ENCODE peak calls at places on chromosomes 13 and 19, in seven cellular contexts. P is GDM1; O is NCI-H1092; I is stimulated activated CD4-positive, alpha-beta T cell treated with anti-CD3 and anti-CD28 coated beads, Interleukin-1b, Interleukin-23, amount 100 ng/mL, for 24 hours; S is body of pancreas; G is stimulated activated naive CD8-positive, alpha-beta T cell treated with anti-CD3 and anti-CD28 coated beads, Interleukin-15, amount 100 ng/mL, for 72 hours; V is esophagus squamous epithelium. W is an unnamed sample.

GRCh38 chr19:32519023-32519422 is 62.0 kb upstream of the PDCD5 start:
- DNase-seq in P (no peak), O (no peak), I (no peak), S (no peak), G (no peak), V (no peak), W (no peak)

GRCh38 chr13:113998781-113999617 is 25.1 kb upstream of the C13orf46 start:
- DNase-seq in P (no peak), O (no peak), I (no peak), S (no peak), G (no peak), V (no peak), W (no peak)

GRCh38 chr19:4268816-4269430 is 10.1 kb upstream of the SHD start:
- DNase-seq in P (no peak), O (no peak), I (no peak), S (no peak), G (no peak), V (no peak), W (no peak)

GRCh38 chr13:51971520-51972426 is 39.5 kb downstream of the ATP7B start:
- DNase-seq in P (no peak), O (no peak), I (no peak), S (no peak), G (no peak), V (no peak), W (no peak)

GRCh38 chr13:109807345-109807744 is 21.0 kb upstream of the IRS2 start:
- DNase-seq in P (no peak), O (no peak), I (no peak), S (no peak), G (no peak), V (no peak), W (no peak)

GRCh38 chr13:43387880-43388279 is 364.5 kb downstream of the DNAJC15 start:
- DNase-seq in P (no peak), O (no peak), I (no peak), S (no peak), G (no peak), V (no peak), W (no peak)

GRCh38 chr19:19268453-19269385 is 4.4 kb downstream of the TM6SF2 start:
- DNase-seq in P (no peak), O (no peak), I (no peak), S (no peak), G (no peak), V (no peak), W (no peak)

GRCh38 chr13:104694397-104694796 is 1628.2 kb upstream of the SLC10A2 start:
- DNase-seq in P (no peak), O (no peak), I (no peak), S (no peak), G (no peak), V (no peak), W (no peak)

GRCh38 chr13:113297370-113297871 is 382 bp downstream of the LAMP1 start:
- DNase-seq in P (no peak), O (no peak), I (no peak), S (no peak), G (peak), V (no peak), W (no peak)

GRCh38 chr19:51093510-51094345 is 11.0 kb upstream of the KLK14 start:
- DNase-seq in P (no peak), O (no peak), I (no peak), S (no peak), G (no peak), V (no peak), W (no peak)

GRCh38 chr19:12034196-12034595 is 1.3 kb downstream of the ZNF433 start:
- DNase-seq in P (no peak), O (no peak), I (no peak), S (peak), G (no peak), V (no peak), W (no peak)

GRCh38 chr19:47200530-47200929 is 30.5 kb downstream of the BBC3 start:
- DNase-seq in P (no peak), O (no peak), I (no peak), S (no peak), G (no peak), V (no peak), W (no peak)